ENCODE peak calls at places on chromosomes 11 and 22, in nine cellular contexts. U, M, K, X, V, R, O, Z and J are unnamed samples.

GRCh38 chr11:105033781-105034180 is 1.2 kb downstream of the CASP1 start:
- DNase-seq in U (no peak), M (no peak), K (no peak), X (no peak), V (no peak), R (no peak), O (no peak), Z (no peak), J (no peak)

GRCh38 chr11:134063991-134064747 is 4.7 kb upstream of the JAM3 start:
- DNase-seq in U (no peak), M (no peak), K (no peak), X (no peak), V (no peak), R (no peak), O (no peak), Z (no peak), J (no peak)

GRCh38 chr11:36441610-36442208 is 68.4 kb downstream of the TRAF6 start:
- DNase-seq in U (no peak), M (no peak), K (no peak), X (no peak), V (no peak), R (no peak), O (no peak), Z (no peak), J (no peak)

GRCh38 chr11:27012254-27012921 is 18.5 kb downstream of the FIBIN start:
- DNase-seq in U (peak; percentile 88), M (peak; percentile 14), K (peak; percentile 66), X (peak; percentile 76), V (no peak), R (no peak), O (no peak), Z (no peak), J (no peak)

GRCh38 chr22:45905326-45905923 is 71.5 kb downstream of the WNT7B start:
- DNase-seq in U (no peak), M (no peak), K (no peak), X (no peak), V (no peak), R (no peak), O (no peak), Z (no peak), J (no peak)

GRCh38 chr11:11571893-11572292 is 49.9 kb downstream of the GALNT18 start:
- DNase-seq in U (no peak), M (no peak), K (no peak), X (no peak), V (no peak), R (no peak), O (no peak), Z (no peak), J (no peak)

GRCh38 chr11:123302751-123303195 is 107.7 kb upstream of the CLMP start:
- DNase-seq in U (peak; percentile 72), M (no peak), K (peak; percentile 34), X (peak; percentile 56), V (no peak), R (no peak), O (no peak), Z (no peak), J (no peak)

GRCh38 chr11:61700221-61700620 is 20.0 kb downstream of the DAGLA start:
- DNase-seq in U (peak; percentile 51), M (peak; percentile 87), K (peak; percentile 76), X (peak; percentile 60), V (no peak), R (peak; percentile 86), O (no peak), Z (no peak), J (peak; percentile 88)

GRCh38 chr11:70490208-70490607 is 91.9 kb downstream of the CTTN start:
- DNase-seq in U (no peak), M (no peak), K (no peak), X (no peak), V (no peak), R (peak; percentile 7), O (no peak), Z (no peak), J (no peak)

GRCh38 chr11:70490723-70491558 is 92.6 kb downstream of the CTTN start:
- DNase-seq in U (no peak), M (no peak), K (no peak), X (no peak), V (no peak), R (peak; percentile 10), O (no peak), Z (no peak), J (no peak)

GRCh38 chr11:70493891-70494290 is 95.6 kb downstream of the CTTN start:
- DNase-seq in U (no peak), M (no peak), K (no peak), X (no peak), V (no peak), R (no peak), O (no peak), Z (no peak), J (no peak)

GRCh38 chr11:70493089-70493474 is 94.8 kb downstream of the CTTN start:
- DNase-seq in U (no peak), M (no peak), K (no peak), X (no peak), V (no peak), R (no peak), O (no peak), Z (no peak), J (no peak)

DNA sequence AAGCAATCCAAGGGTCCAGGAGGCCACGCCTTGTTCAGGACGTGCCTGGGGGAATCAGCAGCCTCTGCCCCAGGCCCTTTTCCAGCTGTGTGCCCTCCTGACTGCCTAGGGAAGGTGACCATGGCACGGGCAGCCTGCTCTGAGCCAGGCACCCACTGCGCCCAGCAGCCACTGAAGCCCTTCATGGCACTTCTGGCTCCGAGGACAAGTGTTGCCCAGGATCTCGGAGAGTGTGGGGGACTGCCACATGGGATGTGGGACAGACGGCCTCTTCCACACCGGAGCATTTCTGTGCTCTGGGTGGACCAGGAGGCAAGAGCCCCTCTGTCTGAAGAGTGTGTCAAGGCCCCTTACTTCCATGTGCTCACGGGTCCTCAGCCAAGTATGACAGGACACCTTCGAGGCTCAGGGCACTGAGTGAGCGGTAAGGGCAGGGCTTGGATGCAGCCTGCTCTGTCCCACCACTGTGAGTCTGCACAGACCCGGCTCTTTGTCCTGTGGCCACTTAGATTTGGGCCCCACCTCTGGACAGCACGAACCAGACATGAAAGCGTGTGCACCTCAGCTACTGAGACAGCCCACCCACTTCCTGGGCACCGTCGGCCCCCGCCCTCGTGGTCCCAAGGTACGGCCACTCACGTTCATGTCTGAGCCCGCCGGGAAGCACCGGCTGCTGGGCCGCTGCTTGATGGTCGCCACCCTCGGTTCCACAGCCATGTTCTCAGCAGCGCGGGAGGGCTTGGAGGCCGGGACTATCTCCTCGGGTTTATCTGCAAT is 93.6 kb downstream of the CTTN start:
- DNase-seq in U (no peak), M (no peak), K (no peak), X (no peak), V (no peak), R (no peak), O (no peak), Z (peak; percentile 2), J (no peak)
- TF ChIP-seq CTCF in U (no peak), M (no peak), K (no peak), X (no peak), V (no peak), R (no peak), O (no peak), Z (no peak), J (no peak)

GRCh38 chr11:14041565-14041964 is 79.0 kb downstream of the SPON1 start:
- DNase-seq in U (no peak), M (no peak), K (no peak), X (no peak), V (no peak), R (no peak), O (no peak), Z (no peak), J (no peak)

GRCh38 chr11:14036495-14036894 is 74.0 kb downstream of the SPON1 start:
- DNase-seq in U (peak; percentile 29), M (no peak), K (no peak), X (no peak), V (no peak), R (no peak), O (no peak), Z (no peak), J (no peak)

GRCh38 chr11:14045417-14045816 is 82.9 kb downstream of the SPON1 start:
- DNase-seq in U (no peak), M (no peak), K (no peak), X (no peak), V (no peak), R (no peak), O (no peak), Z (no peak), J (no peak)

GRCh38 chr11:14042686-14043440 is 80.3 kb downstream of the SPON1 start:
- DNase-seq in U (no peak), M (no peak), K (no peak), X (no peak), V (no peak), R (no peak), O (no peak), Z (no peak), J (no peak)

DNA sequence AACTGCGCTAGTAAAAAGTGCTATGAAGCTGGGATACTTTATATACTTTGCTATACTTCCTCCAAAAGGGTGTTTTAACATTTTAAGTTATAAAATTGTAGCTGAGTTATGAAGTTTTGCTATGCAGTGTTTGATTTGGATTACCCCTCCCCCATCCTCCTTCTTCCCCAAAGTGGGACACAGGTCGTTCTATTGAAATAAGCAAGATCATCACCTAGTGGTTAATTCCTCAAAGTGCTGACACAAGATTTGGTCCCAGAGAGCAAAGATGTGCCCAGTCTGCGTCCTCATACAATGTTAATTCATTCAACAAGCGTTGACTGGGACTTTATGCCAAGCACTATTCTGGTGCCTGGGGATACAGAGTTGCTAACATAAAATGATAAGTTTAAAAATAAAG is 78.5 kb downstream of the SPON1 start:
- DNase-seq in U (peak; percentile 22), M (no peak), K (no peak), X (peak; percentile 9), V (no peak), R (no peak), O (no peak), Z (no peak), J (no peak)
- TF ChIP-seq CTCF in U (peak; percentile 50), M (peak; percentile 37), K (no peak), X (peak; percentile 13), V (peak; percentile 28), R (no peak), O (no peak), Z (peak; percentile 61), J (peak; percentile 65)

GRCh38 chr11:79437274-79437980 is 3.4 kb downstream of the TENM4 start:
- DNase-seq in U (peak; percentile 57), M (peak; percentile 38), K (peak; percentile 61), X (peak; percentile 44), V (peak; percentile 94), R (peak; percentile 59), O (no peak), Z (peak; percentile 48), J (no peak)

GRCh38 chr11:79438631-79439429 is 2.0 kb downstream of the TENM4 start:
- DNase-seq in U (peak; percentile 42), M (peak; percentile 18), K (peak; percentile 33), X (peak; percentile 16), V (peak; percentile 22), R (peak; percentile 27), O (no peak), Z (no peak), J (no peak)

GRCh38 chr11:79439430-79439892 is 1.4 kb downstream of the TENM4 start:
- DNase-seq in U (peak; percentile 59), M (no peak), K (peak; percentile 59), X (peak; percentile 8), V (peak; percentile 22), R (no peak), O (no peak), Z (no peak), J (no peak)

GRCh38 chr11:79436911-79437273 is 3.9 kb downstream of the TENM4 start:
- DNase-seq in U (no peak), M (no peak), K (no peak), X (no peak), V (no peak), R (no peak), O (no peak), Z (no peak), J (no peak)

GRCh38 chr11:79437981-79438630 is 2.7 kb downstream of the TENM4 start:
- DNase-seq in U (peak; percentile 63), M (no peak), K (peak; percentile 74), X (peak; percentile 11), V (peak; percentile 40), R (no peak), O (no peak), Z (no peak), J (no peak)
- TF ChIP-seq CTCF in U (no peak), M (no peak), K (no peak), X (no peak), V (no peak), R (no peak), O (no peak), Z (no peak), J (no peak)

GRCh38 chr11:64842366-64842759 is 2.1 kb downstream of the CDC42BPG start:
- DNase-seq in U (no peak), M (no peak), K (no peak), X (no peak), V (no peak), R (no peak), O (no peak), Z (no peak), J (no peak)

GRCh38 chr11:64842851-64843841 is 1.3 kb downstream of the CDC42BPG start:
- DNase-seq in U (no peak), M (peak; percentile 87), K (no peak), X (no peak), V (no peak), R (peak; percentile 88), O (no peak), Z (peak; percentile 78), J (no peak)

GRCh38 chr11:64843971-64844329 is 503 bp downstream of the CDC42BPG start:
- DNase-seq in U (no peak), M (no peak), K (no peak), X (no peak), V (no peak), R (no peak), O (no peak), Z (peak; percentile 22), J (no peak)

GRCh38 chr11:64845125-64845735 is 777 bp upstream of the CDC42BPG start:
- DNase-seq in U (no peak), M (peak; percentile 39), K (no peak), X (no peak), V (no peak), R (no peak), O (no peak), Z (no peak), J (no peak)

GRCh38 chr11:64844330-64845124 is at the start of gene CDC42BPG:
- DNase-seq in U (peak; percentile 46), M (peak; percentile 91), K (peak; percentile 47), X (peak; percentile 70), V (peak; percentile 78), R (peak; percentile 92), O (no peak), Z (peak; percentile 81), J (no peak)
- TF ChIP-seq CTCF in U (peak; percentile 72), M (peak; percentile 53), K (peak; percentile 58), X (peak; percentile 53), V (peak; percentile 47), R (peak; percentile 69), O (peak; percentile 62), Z (peak; percentile 76), J (peak; percentile 83)